ENCODE peak calls at places on chromosomes 7 and 10, in five cellular contexts. U is small intestine, X is ovary, M is endodermal cell, Z is sigmoid colon. Q is an unnamed sample.

GRCh38 chr10:182441-183201 is 47.4 kb downstream of the ZMYND11 start:
- DNase-seq in U (no peak), X (no peak), M (no peak), Z (no peak), Q (no peak)

GRCh38 chr10:116747325-116747724 is 5.0 kb upstream of the HSPA12A start:
- DNase-seq in U (no peak), X (no peak), M (no peak), Z (peak), Q (no peak)

GRCh38 chr7:2802082-2802481 is 42.0 kb downstream of the GNA12 start:
- DNase-seq in U (no peak), X (no peak), M (no peak), Z (no peak), Q (no peak)

GRCh38 chr7:104208421-104208780 is 588 bp upstream of the ORC5 start:
- DNase-seq in U (no peak), X (no peak), M (no peak), Z (no peak), Q (no peak)

GRCh38 chr7:57385668-57386067 is 64.3 kb upstream of the ZNF716 start:
- DNase-seq in U (no peak), X (no peak), M (no peak), Z (no peak), Q (no peak)

GRCh38 chr7:55026086-55026790 is 7.4 kb downstream of the EGFR start:
- DNase-seq in U (no peak), X (no peak), M (no peak), Z (no peak), Q (no peak)

GRCh38 chr10:14945097-14945496 is 8.8 kb downstream of the DCLRE1C start:
- DNase-seq in U (no peak), X (no peak), M (no peak), Z (no peak), Q (no peak)

GRCh38 chr10:119518176-119518575 is 24.3 kb downstream of the RGS10 start:
- DNase-seq in U (no peak), X (no peak), M (no peak), Z (no peak), Q (no peak)

GRCh38 chr10:70444613-70445222 is 3.2 kb upstream of the NODAL start:
- DNase-seq in U (no peak), X (no peak), M (no peak), Z (no peak), Q (no peak)

GRCh38 chr10:5944389-5945202 is 32.7 kb downstream of the IL15RA start:
- DNase-seq in U (peak), X (peak), M (no peak), Z (peak), Q (peak)

GRCh38 chr7:25926891-25927625 is 224.9 kb upstream of the NFE2L3 start:
- DNase-seq in U (no peak), X (no peak), M (no peak), Z (no peak), Q (no peak)

GRCh38 chr10:52597189-52597863 is 175.3 kb downstream of the MBL2 start:
- DNase-seq in U (peak), X (no peak), M (no peak), Z (no peak), Q (no peak)

GRCh38 chr7:47652591-47652990 is 70.7 kb upstream of the TNS3 start:
- DNase-seq in U (no peak), X (no peak), M (no peak), Z (no peak), Q (no peak)

GRCh38 chr7:47647213-47647985 is 65.5 kb upstream of the TNS3 start:
- DNase-seq in U (no peak), X (no peak), M (peak), Z (no peak), Q (no peak)

GRCh38 chr7:47649901-47650300 is 68.0 kb upstream of the TNS3 start:
- DNase-seq in U (no peak), X (no peak), M (no peak), Z (no peak), Q (no peak)

GRCh38 chr7:47651355-47652317 is 69.7 kb upstream of the TNS3 start:
- DNase-seq in U (no peak), X (no peak), M (no peak), Z (no peak), Q (no peak)

GRCh38 chr7:47648301-47648900 is 66.5 kb upstream of the TNS3 start:
- DNase-seq in U (no peak), X (no peak), M (no peak), Z (no peak), Q (no peak)
- H3K27ac ChIP-seq in U (no peak), X (no peak), M (no peak), Z (no peak), Q (no peak)

GRCh38 chr10:11335167-11335652 is 276.2 kb downstream of the USP6NL start:
- DNase-seq in U (no peak), X (peak), M (no peak), Z (no peak), Q (no peak)

GRCh38 chr10:11337516-11337915 is 273.9 kb downstream of the USP6NL start:
- DNase-seq in U (no peak), X (no peak), M (peak), Z (no peak), Q (no peak)

GRCh38 chr10:11338160-11338844 is 273.1 kb downstream of the USP6NL start:
- DNase-seq in U (no peak), X (no peak), M (no peak), Z (no peak), Q (no peak)

GRCh38 chr10:11335881-11336430 is 275.5 kb downstream of the USP6NL start:
- DNase-seq in U (no peak), X (no peak), M (no peak), Z (no peak), Q (no peak)

GRCh38 chr10:11336703-11337102 is 274.7 kb downstream of the USP6NL start:
- DNase-seq in U (no peak), X (no peak), M (no peak), Z (no peak), Q (no peak)
- H3K27ac ChIP-seq in U (no peak), X (no peak), M (peak), Z (no peak), Q (no peak)

DNA sequence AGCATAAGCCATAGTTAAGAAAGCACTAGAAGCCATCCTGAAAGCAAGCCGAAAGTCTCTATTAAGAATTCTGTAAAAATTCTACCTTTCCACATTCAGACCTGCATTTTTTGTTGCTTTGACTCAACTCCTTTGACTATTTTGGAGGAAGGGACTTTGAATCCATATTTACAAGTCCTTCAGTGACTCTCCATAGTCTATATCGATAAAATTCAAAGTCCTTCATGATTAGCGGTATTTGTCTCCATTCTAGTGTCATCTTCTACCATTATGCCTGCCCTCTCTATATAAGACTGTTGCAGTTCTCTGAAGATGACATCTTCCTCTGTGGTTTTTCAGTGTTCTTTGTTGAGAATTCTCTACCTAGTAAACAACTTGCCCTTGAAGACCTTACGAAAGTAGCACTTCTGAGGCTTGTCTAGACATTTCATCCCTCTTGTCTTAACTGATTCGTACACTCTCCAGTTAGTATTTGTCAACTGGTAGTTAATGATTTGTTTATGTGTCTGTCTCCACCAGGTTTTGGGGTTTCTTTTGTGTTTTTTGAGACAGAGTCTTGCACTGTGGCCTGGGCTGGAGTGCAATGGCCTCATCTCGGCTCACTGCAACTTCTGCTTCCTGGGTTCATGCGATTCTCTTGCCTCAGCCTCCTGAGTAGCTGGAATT is 1.7 kb downstream of the CCSER2 start:
- DNase-seq in U (peak), X (no peak), M (no peak), Z (no peak), Q (no peak)
- H3K27ac ChIP-seq in U (peak), X (no peak), M (no peak), Z (no peak), Q (no peak)

DNA sequence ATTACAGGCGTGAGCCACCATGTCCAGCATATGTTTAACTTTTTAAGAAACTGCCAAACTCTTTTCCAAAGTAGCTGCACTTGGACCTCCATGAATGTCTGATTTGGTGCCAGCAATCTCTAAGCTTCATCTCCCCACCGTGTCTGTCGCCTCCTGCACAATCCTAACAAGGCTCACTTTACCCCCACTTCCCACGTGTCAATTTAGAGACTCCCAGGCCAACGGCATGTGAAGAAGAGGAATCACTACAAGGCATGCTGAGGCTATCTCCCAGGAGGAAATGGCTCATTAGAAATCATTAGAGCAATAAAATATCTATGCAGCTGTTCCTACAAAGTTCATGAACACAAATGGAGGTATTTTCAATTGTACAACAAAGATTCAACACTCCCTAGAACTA is 14.8 kb downstream of the ST8SIA6 start:
- DNase-seq in U (no peak), X (no peak), M (no peak), Z (no peak), Q (no peak)
- H3K27ac ChIP-seq in U (no peak), X (no peak), M (no peak), Z (no peak), Q (peak)

GRCh38 chr7:101239951-101240220 is 2.3 kb upstream of the CLDN15 start:
- DNase-seq in U (peak), X (no peak), M (no peak), Z (no peak), Q (no peak)
- H3K27ac ChIP-seq in U (peak), X (no peak), M (no peak), Z (peak), Q (peak)

DNA sequence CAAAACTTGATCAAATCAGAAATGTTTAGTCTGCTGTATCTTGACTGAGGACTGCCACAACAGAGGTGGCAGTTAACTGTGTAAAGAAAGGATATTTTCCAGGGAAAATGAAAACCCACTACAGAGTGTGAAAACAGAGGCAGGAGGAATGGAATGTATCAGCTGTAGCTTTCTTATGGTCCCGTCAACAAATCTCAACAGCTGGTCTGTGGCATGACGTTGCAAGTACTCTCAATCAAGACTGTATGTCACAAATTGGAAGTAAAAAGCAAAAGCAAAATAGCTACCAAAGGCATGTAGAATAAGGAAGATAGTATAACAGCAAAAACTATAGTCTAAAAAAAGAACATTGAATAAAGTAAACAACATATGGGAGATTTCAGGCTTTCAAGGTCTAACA is 123.5 kb downstream of the KMT2C start:
- DNase-seq in U (no peak), X (no peak), M (no peak), Z (no peak), Q (no peak)
- H3K27ac ChIP-seq in U (no peak), X (no peak), M (no peak), Z (no peak), Q (no peak)

GRCh38 chr7:1529383-1530116 is 952 bp upstream of the MAFK start:
- DNase-seq in U (no peak), X (no peak), M (no peak), Z (peak), Q (peak)
- H3K27ac ChIP-seq in U (no peak), X (no peak), M (no peak), Z (no peak), Q (peak)